ENCODE peak calls at places on chromosomes 2 and 18, in five cellular contexts. F is ureter, Q is foreskin melanocyte, T is NCI-H2171 treated with DMSO at 0.1 percent for 48 hours, O is NCI-H1092 treated with DMSO at 0.1 percent for 48 hours. E is an unnamed sample.

GRCh38 chr2:28997237-28997846 is 16.2 kb downstream of the TOGARAM2 start:
- DNase-seq in F (no peak), Q (no peak), T (no peak), O (no peak), E (no peak)

GRCh38 chr2:69385443-69386151 is 1.4 kb downstream of the GFPT1 start:
- DNase-seq in F (no peak), Q (no peak), T (no peak), O (no peak), E (no peak)

GRCh38 chr18:2589345-2590060 is 18.1 kb downstream of the NDC80 start:
- DNase-seq in F (no peak), Q (no peak), T (peak), O (no peak), E (no peak)

GRCh38 chr2:101124684-101125366 is 26.4 kb downstream of the TBC1D8 start:
- DNase-seq in F (peak), Q (peak), T (no peak), O (no peak), E (peak)

GRCh38 chr2:138389067-138389466 is 112.5 kb upstream of the SPOPL start:
- DNase-seq in F (no peak), Q (no peak), T (no peak), O (no peak), E (no peak)

GRCh38 chr18:25830787-25831186 is 259.6 kb downstream of the SS18 start:
- DNase-seq in F (no peak), Q (peak), T (no peak), O (no peak), E (peak)

GRCh38 chr2:43239981-43240761 is 13.8 kb upstream of the ZFP36L2 start:
- DNase-seq in F (no peak), Q (no peak), T (no peak), O (no peak), E (no peak)

GRCh38 chr18:44341759-44342158 is 338.9 kb upstream of the SETBP1 start:
- DNase-seq in F (no peak), Q (peak), T (no peak), O (no peak), E (no peak)

GRCh38 chr2:219681301-219682290 is 54.2 kb downstream of the SLC4A3 start:
- DNase-seq in F (no peak), Q (peak), T (no peak), O (no peak), E (no peak)

GRCh38 chr2:45244928-45245327 is 235.7 kb upstream of the SIX2 start:
- DNase-seq in F (no peak), Q (no peak), T (peak), O (no peak), E (no peak)

GRCh38 chr2:43100883-43101662 is 125.3 kb downstream of the ZFP36L2 start:
- DNase-seq in F (no peak), Q (peak), T (no peak), O (peak), E (no peak)

GRCh38 chr2:54041135-54041534 is 70.3 kb upstream of the PSME4 start:
- DNase-seq in F (no peak), Q (no peak), T (no peak), O (no peak), E (no peak)

GRCh38 chr2:128234613-128235012 is 84.1 kb downstream of the HS6ST1 start:
- DNase-seq in F (no peak), Q (no peak), T (no peak), O (no peak), E (no peak)